ENCODE peak calls at places on chromosomes 7 and 10, in four cellular contexts. One of them, this sample, is unnamed.

GRCh38 chr10:113135025-113135424 is 185.0 kb downstream of the TCF7L2 start:
- DNase-seq in thyroid gland: no peak
- DNase-seq in A549: no peak
- DNase-seq in MM.1S: no peak
- DNase-seq in this sample: no peak

GRCh38 chr7:27640914-27641570 is 21.6 kb downstream of the HIBADH start:
- DNase-seq in thyroid gland: peak; percentile 60
- DNase-seq in A549: peak; percentile 38
- DNase-seq in MM.1S: no peak
- DNase-seq in this sample: peak; percentile 16

GRCh38 chr7:113796557-113796956 is 122.3 kb downstream of the PPP1R3A start:
- DNase-seq in thyroid gland: no peak
- DNase-seq in A549: no peak
- DNase-seq in MM.1S: no peak
- DNase-seq in this sample: no peak

GRCh38 chr7:151249732-151250072 is 1.2 kb upstream of the SMARCD3 start:
- DNase-seq in thyroid gland: peak; percentile 83
- DNase-seq in A549: peak; percentile 60
- DNase-seq in MM.1S: no peak
- DNase-seq in this sample: no peak

GRCh38 chr7:17144313-17144712 is 154.1 kb upstream of the AHR start:
- DNase-seq in thyroid gland: no peak
- DNase-seq in A549: peak; percentile 40
- DNase-seq in MM.1S: no peak
- DNase-seq in this sample: peak; percentile 24

GRCh38 chr7:47982610-47983009 is 3.2 kb upstream of the HUS1 start:
- DNase-seq in thyroid gland: no peak
- DNase-seq in A549: no peak
- DNase-seq in MM.1S: no peak
- DNase-seq in this sample: no peak

GRCh38 chr7:52088008-52088787 is 771.6 kb upstream of the COBL start:
- DNase-seq in thyroid gland: peak; percentile 27
- DNase-seq in A549: no peak
- DNase-seq in MM.1S: no peak
- DNase-seq in this sample: no peak

GRCh38 chr7:119665791-119666190 is 607.2 kb upstream of the KCND2 start:
- DNase-seq in thyroid gland: no peak
- DNase-seq in A549: no peak
- DNase-seq in MM.1S: no peak
- DNase-seq in this sample: no peak

GRCh38 chr10:16843252-16843870 is 26.1 kb upstream of the RSU1 start:
- DNase-seq in thyroid gland: no peak
- DNase-seq in A549: peak; percentile 28
- DNase-seq in MM.1S: peak; percentile 80
- DNase-seq in this sample: peak; percentile 59

GRCh38 chr10:30822693-30823465 is 193.3 kb upstream of the LYZL2 start:
- DNase-seq in thyroid gland: peak; percentile 73
- DNase-seq in A549: no peak
- DNase-seq in MM.1S: no peak
- DNase-seq in this sample: no peak

GRCh38 chr7:37921876-37922275 is 1.4 kb downstream of the EPDR1 start:
- DNase-seq in thyroid gland: no peak
- DNase-seq in A549: no peak
- DNase-seq in MM.1S: no peak
- DNase-seq in this sample: no peak

GRCh38 chr10:76382381-76382851 is 951.0 kb downstream of the LRMDA start:
- DNase-seq in thyroid gland: no peak
- DNase-seq in A549: no peak
- DNase-seq in MM.1S: no peak
- DNase-seq in this sample: no peak

GRCh38 chr10:50846753-50847152 is 38.7 kb downstream of the A1CF start:
- DNase-seq in thyroid gland: no peak
- DNase-seq in A549: no peak
- DNase-seq in MM.1S: no peak
- DNase-seq in this sample: no peak

GRCh38 chr10:29736325-29737208 is 101.8 kb upstream of the SVIL start:
- DNase-seq in thyroid gland: peak; percentile 82
- DNase-seq in A549: peak; percentile 81
- DNase-seq in MM.1S: no peak
- DNase-seq in this sample: peak; percentile 56

GRCh38 chr10:64535131-64535867 is 1014.1 kb downstream of the REEP3 start:
- DNase-seq in thyroid gland: no peak
- DNase-seq in A549: no peak
- DNase-seq in MM.1S: no peak
- DNase-seq in this sample: no peak

GRCh38 chr7:25927626-25927978 is 224.4 kb upstream of the NFE2L3 start:
- DNase-seq in thyroid gland: no peak
- DNase-seq in A549: no peak
- DNase-seq in MM.1S: no peak
- DNase-seq in this sample: no peak

GRCh38 chr7:98907570-98907969 is 29.2 kb downstream of the TRRAP start:
- DNase-seq in thyroid gland: no peak
- DNase-seq in A549: no peak
- DNase-seq in MM.1S: no peak
- DNase-seq in this sample: no peak

GRCh38 chr7:157932498-157933218 is 595.9 kb downstream of the DNAJB6 start:
- DNase-seq in thyroid gland: no peak
- DNase-seq in A549: no peak
- DNase-seq in MM.1S: no peak
- DNase-seq in this sample: no peak

DNA sequence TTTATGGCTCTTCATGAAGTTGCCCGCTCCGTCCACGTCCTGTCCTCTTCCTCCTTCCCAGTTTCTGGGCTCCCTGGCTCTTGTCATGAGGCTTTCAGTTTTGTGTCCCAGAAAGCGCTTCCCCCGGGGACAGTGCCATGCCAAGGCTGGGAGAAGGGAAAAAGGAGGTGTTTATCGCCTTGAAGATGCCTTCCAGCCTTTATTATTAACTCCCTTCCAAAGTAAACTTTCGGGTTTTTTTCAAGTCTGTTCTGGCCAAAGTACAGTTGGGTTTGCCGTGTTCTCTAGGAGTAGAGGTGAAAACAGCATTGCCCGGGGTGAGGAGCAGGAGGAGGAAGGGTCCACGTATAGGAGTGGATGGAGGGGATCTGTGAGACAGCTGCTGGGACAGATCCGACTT is 117.2 kb downstream of the CUX1 start:
- DNase-seq in thyroid gland: no peak
- DNase-seq in A549: no peak
- DNase-seq in MM.1S: no peak
- DNase-seq in this sample: peak; percentile 69
- H3K27ac ChIP-seq in thyroid gland: no peak overlapping the region
- H3K27ac ChIP-seq in A549: peak overlapping the region; percentile 51
- H3K27ac ChIP-seq in MM.1S: no peak overlapping the region
- H3K27ac ChIP-seq in this sample: peak overlapping the region; percentile 30

GRCh38 chr7:138167869-138168296 is 91.6 kb downstream of the AKR1D1 start:
- DNase-seq in thyroid gland: no peak
- DNase-seq in A549: no peak
- DNase-seq in MM.1S: no peak
- DNase-seq in this sample: no peak

GRCh38 chr7:138173548-138173947 is 97.3 kb downstream of the AKR1D1 start:
- DNase-seq in thyroid gland: no peak
- DNase-seq in A549: no peak
- DNase-seq in MM.1S: no peak
- DNase-seq in this sample: no peak

GRCh38 chr7:138169441-138169851 is 93.2 kb downstream of the AKR1D1 start:
- DNase-seq in thyroid gland: no peak
- DNase-seq in A549: no peak
- DNase-seq in MM.1S: no peak
- DNase-seq in this sample: no peak

GRCh38 chr7:138170298-138170697 is 94.0 kb downstream of the AKR1D1 start:
- DNase-seq in thyroid gland: no peak
- DNase-seq in A549: no peak
- DNase-seq in MM.1S: no peak
- DNase-seq in this sample: no peak

DNA sequence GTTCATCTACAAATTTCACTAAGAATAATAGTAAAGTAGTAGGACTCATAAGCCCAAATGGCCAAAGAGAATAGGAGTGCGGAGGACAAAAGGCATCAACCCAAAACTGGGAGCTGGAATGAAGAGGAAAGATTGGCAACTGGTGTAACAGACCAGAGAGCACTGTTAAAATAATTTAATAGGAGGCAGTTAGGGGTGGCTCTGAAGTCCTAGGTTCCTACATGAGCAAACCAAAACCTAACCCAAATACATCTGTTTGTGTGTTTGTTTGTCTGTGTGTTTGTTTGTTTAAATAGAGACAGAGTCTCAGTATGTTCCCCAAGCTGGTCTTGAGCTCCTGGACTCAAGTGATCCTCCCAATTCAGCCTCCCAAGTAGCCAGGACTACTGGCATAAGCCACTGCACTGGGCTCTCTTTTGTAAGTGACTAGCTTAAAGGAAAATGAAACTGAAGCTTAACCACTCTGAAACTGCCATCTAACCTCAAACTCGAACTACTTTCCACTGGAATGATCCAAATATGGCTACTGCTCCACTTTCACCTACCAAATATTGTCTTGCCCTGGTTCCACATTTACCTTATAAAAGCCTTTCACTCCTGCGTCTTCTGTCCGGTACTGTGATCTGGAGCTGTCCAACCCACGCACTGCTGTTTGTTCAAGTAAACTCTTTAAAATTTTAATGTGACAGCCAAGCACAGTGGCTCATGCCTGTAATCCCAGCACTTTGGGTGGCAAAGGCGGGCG is 94.9 kb downstream of the AKR1D1 start:
- DNase-seq in thyroid gland: no peak
- DNase-seq in A549: no peak
- DNase-seq in MM.1S: peak; percentile 88
- DNase-seq in this sample: no peak
- H3K27ac ChIP-seq in thyroid gland: no peak overlapping the region
- H3K27ac ChIP-seq in A549: no peak overlapping the region
- H3K27ac ChIP-seq in MM.1S: no peak overlapping the region
- H3K27ac ChIP-seq in this sample: no peak overlapping the region

DNA sequence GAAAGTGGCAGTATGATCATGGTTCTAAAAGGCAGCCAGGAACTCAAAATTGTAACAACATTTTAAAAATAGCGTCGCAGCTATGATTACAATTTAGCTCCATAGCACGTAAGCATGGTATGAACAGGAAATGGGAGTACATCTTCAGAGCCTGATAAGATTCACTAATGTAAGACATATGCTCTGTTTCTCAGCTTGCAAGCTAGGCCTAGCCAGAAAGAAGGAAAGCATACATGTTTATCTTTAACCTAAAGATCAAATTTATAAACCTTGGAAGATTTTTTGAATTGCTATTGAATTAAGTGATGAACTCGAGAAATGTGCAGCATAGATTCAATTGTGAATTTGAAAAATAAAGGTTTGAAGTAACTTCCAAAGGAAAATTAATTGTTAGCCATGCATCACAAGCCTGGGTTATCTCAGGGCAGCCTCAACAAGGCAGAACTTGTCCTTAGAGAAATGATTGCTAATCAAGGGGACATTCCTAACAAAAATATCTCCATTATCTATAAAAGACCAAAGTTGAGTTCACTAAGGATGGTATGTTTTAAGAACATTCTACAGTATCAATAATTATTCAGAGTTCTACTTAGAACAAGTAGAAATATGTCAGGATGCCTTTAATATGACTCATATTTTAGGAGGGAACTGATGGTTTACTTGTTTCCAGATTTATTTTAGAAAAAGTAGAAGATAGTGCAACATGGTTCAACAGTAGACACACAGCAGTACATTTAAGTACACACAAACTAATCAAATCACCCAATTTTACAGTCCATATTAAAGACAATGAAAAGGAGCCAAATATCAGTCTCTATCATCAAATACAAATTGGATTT is 38.8 kb upstream of the SEPTIN7 start:
- DNase-seq in thyroid gland: no peak
- DNase-seq in A549: no peak
- DNase-seq in MM.1S: no peak
- DNase-seq in this sample: no peak
- H3K27ac ChIP-seq in thyroid gland: no peak overlapping the region
- H3K27ac ChIP-seq in A549: no peak overlapping the region
- H3K27ac ChIP-seq in MM.1S: no peak overlapping the region
- H3K27ac ChIP-seq in this sample: no peak overlapping the region

GRCh38 chr7:23476286-23477169 is 6.2 kb upstream of the IGF2BP3 start:
- DNase-seq in thyroid gland: no peak
- DNase-seq in A549: no peak
- DNase-seq in MM.1S: no peak
- DNase-seq in this sample: no peak
- H3K27ac ChIP-seq in thyroid gland: no peak overlapping the region
- H3K27ac ChIP-seq in A549: peak overlapping the region; percentile 75
- H3K27ac ChIP-seq in MM.1S: no peak overlapping the region
- H3K27ac ChIP-seq in this sample: no peak overlapping the region

GRCh38 chr10:11175823-11176243 is 158.2 kb downstream of the CELF2 start:
- DNase-seq in thyroid gland: no peak
- DNase-seq in A549: no peak
- DNase-seq in MM.1S: peak; percentile 72
- DNase-seq in this sample: peak; percentile 23

GRCh38 chr10:11177926-11178453 is 160.3 kb downstream of the CELF2 start:
- DNase-seq in thyroid gland: no peak
- DNase-seq in A549: no peak
- DNase-seq in MM.1S: peak; percentile 93
- DNase-seq in this sample: no peak

GRCh38 chr10:11178606-11179221 is 161.0 kb downstream of the CELF2 start:
- DNase-seq in thyroid gland: peak; percentile 15
- DNase-seq in A549: no peak
- DNase-seq in MM.1S: peak; percentile 98
- DNase-seq in this sample: peak; percentile 71

GRCh38 chr10:11179231-11180105 is 161.8 kb downstream of the CELF2 start:
- DNase-seq in thyroid gland: no peak
- DNase-seq in A549: no peak
- DNase-seq in MM.1S: peak; percentile 90
- DNase-seq in this sample: no peak

DNA sequence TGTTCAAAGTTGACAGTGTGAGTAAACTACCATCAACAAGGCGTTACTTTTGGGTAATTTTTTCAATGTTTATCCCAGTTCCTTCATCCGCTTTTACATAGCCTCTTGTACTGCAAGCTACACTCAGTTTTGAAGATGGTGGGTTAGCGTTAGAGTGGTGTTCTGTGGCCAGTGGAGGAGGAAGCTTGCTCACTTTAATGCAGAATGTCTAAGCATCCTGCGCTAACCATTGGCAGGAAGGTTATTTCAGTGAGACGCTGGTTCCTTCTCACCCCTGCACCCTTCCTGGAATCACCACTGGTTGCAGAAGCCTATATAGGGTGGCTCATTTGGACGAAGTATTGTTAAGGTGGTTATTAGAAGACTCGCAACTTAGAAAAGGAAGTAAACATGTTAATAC is 159.1 kb downstream of the CELF2 start:
- DNase-seq in thyroid gland: no peak
- DNase-seq in A549: no peak
- DNase-seq in MM.1S: peak; percentile 62
- DNase-seq in this sample: peak; percentile 44
- H3K27ac ChIP-seq in thyroid gland: no peak overlapping the region
- H3K27ac ChIP-seq in A549: no peak overlapping the region
- H3K27ac ChIP-seq in MM.1S: peak overlapping the region; percentile 99
- H3K27ac ChIP-seq in this sample: peak overlapping the region; percentile 85

This sample was measured in small intestine.